ENCODE peak calls at places on chromosomes 2 and 18, in nine cellular contexts. One of them, this sample, is unnamed.

GRCh38 chr2:128288781-128289180 is 29.9 kb downstream of the HS6ST1 start:
- DNase-seq in tibial artery: no peak
- DNase-seq in PC-9: no peak
- DNase-seq in naive thymus-derived CD4-positive, alpha-beta T cell: no peak
- DNase-seq in neural progenitor cell: no peak
- DNase-seq in aorta: no peak
- DNase-seq in MM.1S: no peak
- DNase-seq in right atrium auricular region: no peak
- DNase-seq in fibroblast of lung: no peak
- DNase-seq in this sample: peak; percentile 54

GRCh38 chr2:219167997-219168396 is 1.8 kb downstream of the SLC23A3 start:
- DNase-seq in right atrium auricular region: no peak
- DNase-seq in naive thymus-derived CD4-positive, alpha-beta T cell: no peak
- DNase-seq in aorta: no peak
- DNase-seq in neural progenitor cell: no peak
- DNase-seq in tibial artery: no peak
- DNase-seq in PC-9: no peak
- DNase-seq in MM.1S: no peak
- DNase-seq in fibroblast of lung: no peak
- DNase-seq in this sample: no peak

GRCh38 chr2:172066394-172066863 is 18.9 kb upstream of the DLX1 start:
- DNase-seq in neural progenitor cell: no peak
- DNase-seq in tibial artery: no peak
- DNase-seq in PC-9: no peak
- DNase-seq in naive thymus-derived CD4-positive, alpha-beta T cell: no peak
- DNase-seq in fibroblast of lung: no peak
- DNase-seq in MM.1S: no peak
- DNase-seq in aorta: no peak
- DNase-seq in right atrium auricular region: no peak
- DNase-seq in this sample: no peak

GRCh38 chr2:12304494-12305228 is 412.1 kb upstream of the TRIB2 start:
- DNase-seq in PC-9: peak; percentile 76
- DNase-seq in naive thymus-derived CD4-positive, alpha-beta T cell: no peak
- DNase-seq in right atrium auricular region: no peak
- DNase-seq in neural progenitor cell: no peak
- DNase-seq in tibial artery: no peak
- DNase-seq in aorta: no peak
- DNase-seq in fibroblast of lung: peak; percentile 93
- DNase-seq in MM.1S: no peak
- DNase-seq in this sample: no peak

GRCh38 chr2:8277921-8278571 is 403.8 kb upstream of the ID2 start:
- DNase-seq in fibroblast of lung: no peak
- DNase-seq in neural progenitor cell: no peak
- DNase-seq in aorta: no peak
- DNase-seq in MM.1S: peak; percentile 88
- DNase-seq in right atrium auricular region: no peak
- DNase-seq in naive thymus-derived CD4-positive, alpha-beta T cell: no peak
- DNase-seq in PC-9: no peak
- DNase-seq in tibial artery: no peak
- DNase-seq in this sample: no peak

GRCh38 chr18:3526421-3527354 is 76.7 kb downstream of the TGIF1 start:
- DNase-seq in aorta: no peak
- DNase-seq in tibial artery: no peak
- DNase-seq in neural progenitor cell: peak; percentile 65
- DNase-seq in naive thymus-derived CD4-positive, alpha-beta T cell: no peak
- DNase-seq in right atrium auricular region: no peak
- DNase-seq in MM.1S: peak; percentile 85
- DNase-seq in fibroblast of lung: peak; percentile 48
- DNase-seq in PC-9: no peak
- DNase-seq in this sample: no peak

GRCh38 chr2:120379916-120380893 is 34.3 kb downstream of the INHBB start:
- DNase-seq in right atrium auricular region: no peak
- DNase-seq in naive thymus-derived CD4-positive, alpha-beta T cell: no peak
- DNase-seq in MM.1S: no peak
- DNase-seq in tibial artery: no peak
- DNase-seq in neural progenitor cell: no peak
- DNase-seq in aorta: peak; percentile 15
- DNase-seq in fibroblast of lung: no peak
- DNase-seq in PC-9: peak; percentile 64
- DNase-seq in this sample: peak; percentile 53

GRCh38 chr18:27144672-27145071 is 40.4 kb downstream of the CHST9 start:
- DNase-seq in naive thymus-derived CD4-positive, alpha-beta T cell: no peak
- DNase-seq in tibial artery: no peak
- DNase-seq in MM.1S: no peak
- DNase-seq in PC-9: no peak
- DNase-seq in aorta: no peak
- DNase-seq in fibroblast of lung: no peak
- DNase-seq in neural progenitor cell: no peak
- DNase-seq in right atrium auricular region: no peak
- DNase-seq in this sample: no peak

DNA sequence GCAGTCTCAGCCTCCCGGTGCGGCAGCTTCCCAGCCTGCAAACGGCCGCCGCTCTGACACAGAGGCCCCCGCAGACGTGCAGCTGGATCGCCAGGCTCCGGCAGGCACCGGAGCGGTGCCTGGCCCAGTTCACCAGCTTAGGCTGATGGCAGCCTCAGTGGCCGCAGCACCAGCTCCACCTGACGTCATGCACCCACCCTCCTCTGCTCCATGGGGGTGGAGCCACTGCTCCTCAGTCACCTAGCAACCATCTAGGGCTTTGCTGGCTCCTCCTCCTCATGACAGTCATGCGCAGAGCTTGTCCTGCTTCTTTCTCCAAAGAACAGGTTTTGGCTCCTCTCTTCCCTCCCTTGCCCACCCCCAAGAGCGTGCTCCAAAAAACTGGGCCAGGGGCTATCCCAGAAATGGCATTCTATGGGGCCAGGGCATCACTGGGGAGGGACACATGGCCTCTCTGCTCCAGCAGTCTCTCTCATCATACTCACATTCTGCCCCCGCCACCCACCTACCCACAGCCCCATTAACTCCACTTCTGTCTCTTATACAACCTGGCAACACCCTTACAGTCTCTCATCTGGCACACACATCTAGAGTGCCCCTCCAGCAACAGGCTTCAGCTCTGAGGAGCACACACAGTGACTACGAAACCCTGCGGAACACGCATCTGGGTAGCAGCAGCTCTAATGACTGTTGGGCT is 5.5 kb downstream of the DCTN1 start:
- DNase-seq in naive thymus-derived CD4-positive, alpha-beta T cell: no peak
- DNase-seq in right atrium auricular region: peak; percentile 73
- DNase-seq in MM.1S: no peak
- DNase-seq in fibroblast of lung: peak; percentile 54
- DNase-seq in PC-9: no peak
- DNase-seq in aorta: peak; percentile 85
- DNase-seq in neural progenitor cell: peak; percentile 93
- DNase-seq in tibial artery: peak; percentile 66
- DNase-seq in this sample: peak; percentile 85
- H3K4me3 ChIP-seq in naive thymus-derived CD4-positive, alpha-beta T cell: no peak overlapping the region
- H3K4me3 ChIP-seq in right atrium auricular region: peak overlapping the region; percentile 43
- H3K4me3 ChIP-seq in MM.1S: no peak overlapping the region
- H3K4me3 ChIP-seq in fibroblast of lung: no peak overlapping the region
- H3K4me3 ChIP-seq in PC-9: no peak overlapping the region
- H3K4me3 ChIP-seq in aorta: no peak overlapping the region
- H3K4me3 ChIP-seq in neural progenitor cell: peak overlapping the region; percentile 48
- H3K4me3 ChIP-seq in tibial artery: peak overlapping the region; percentile 45
- H3K4me3 ChIP-seq in this sample: peak overlapping the region; percentile 65

DNA sequence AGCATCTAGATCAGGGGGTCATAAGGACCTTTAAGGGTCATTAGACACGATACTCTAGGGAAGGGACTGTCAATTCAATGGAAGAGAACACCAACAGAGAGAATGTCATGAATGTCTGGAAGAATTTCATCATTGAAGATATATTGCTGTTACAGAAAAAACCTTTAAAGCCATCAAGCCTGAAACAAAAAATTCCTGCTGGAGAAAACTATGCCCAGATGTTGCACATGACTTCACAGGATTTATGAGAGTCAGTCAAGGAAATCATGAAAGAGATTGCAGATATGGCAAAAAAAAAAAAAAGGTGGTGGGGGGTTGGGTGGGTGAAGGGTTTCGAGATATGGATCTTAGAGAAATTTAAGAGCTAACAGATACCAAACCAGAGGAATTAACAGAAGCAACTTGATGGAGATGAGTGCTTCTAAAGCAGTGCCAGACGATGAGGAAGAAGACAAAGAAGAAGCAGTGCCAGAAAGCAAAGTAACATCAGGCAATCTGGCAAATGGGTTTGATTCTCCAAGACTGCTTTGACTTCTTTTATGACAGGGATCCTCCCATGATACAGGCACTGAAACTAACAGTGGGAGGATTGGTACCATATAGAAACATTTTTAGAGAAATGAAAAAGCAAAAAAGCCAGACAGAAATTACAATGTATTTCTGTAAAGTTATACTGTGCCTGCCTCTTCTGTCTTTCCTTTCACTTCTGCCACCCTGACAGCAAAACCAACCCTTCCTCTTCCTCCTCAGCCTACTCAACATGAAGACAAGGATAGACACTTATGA is 28.5 kb downstream of the MAP4K3 start:
- DNase-seq in fibroblast of lung: no peak
- DNase-seq in PC-9: no peak
- DNase-seq in naive thymus-derived CD4-positive, alpha-beta T cell: no peak
- DNase-seq in aorta: no peak
- DNase-seq in right atrium auricular region: no peak
- DNase-seq in neural progenitor cell: no peak
- DNase-seq in tibial artery: no peak
- DNase-seq in MM.1S: peak; percentile 9
- DNase-seq in this sample: no peak
- H3K27ac ChIP-seq in fibroblast of lung: no peak overlapping the region
- H3K27ac ChIP-seq in PC-9: no peak overlapping the region
- H3K27ac ChIP-seq in naive thymus-derived CD4-positive, alpha-beta T cell: no peak overlapping the region
- H3K27ac ChIP-seq in aorta: no peak overlapping the region
- H3K27ac ChIP-seq in right atrium auricular region: no peak overlapping the region
- H3K27ac ChIP-seq in neural progenitor cell: no peak overlapping the region
- H3K27ac ChIP-seq in tibial artery: no peak overlapping the region
- H3K27ac ChIP-seq in MM.1S: peak overlapping the region; percentile 38
- H3K27ac ChIP-seq in this sample: no peak overlapping the region

DNA sequence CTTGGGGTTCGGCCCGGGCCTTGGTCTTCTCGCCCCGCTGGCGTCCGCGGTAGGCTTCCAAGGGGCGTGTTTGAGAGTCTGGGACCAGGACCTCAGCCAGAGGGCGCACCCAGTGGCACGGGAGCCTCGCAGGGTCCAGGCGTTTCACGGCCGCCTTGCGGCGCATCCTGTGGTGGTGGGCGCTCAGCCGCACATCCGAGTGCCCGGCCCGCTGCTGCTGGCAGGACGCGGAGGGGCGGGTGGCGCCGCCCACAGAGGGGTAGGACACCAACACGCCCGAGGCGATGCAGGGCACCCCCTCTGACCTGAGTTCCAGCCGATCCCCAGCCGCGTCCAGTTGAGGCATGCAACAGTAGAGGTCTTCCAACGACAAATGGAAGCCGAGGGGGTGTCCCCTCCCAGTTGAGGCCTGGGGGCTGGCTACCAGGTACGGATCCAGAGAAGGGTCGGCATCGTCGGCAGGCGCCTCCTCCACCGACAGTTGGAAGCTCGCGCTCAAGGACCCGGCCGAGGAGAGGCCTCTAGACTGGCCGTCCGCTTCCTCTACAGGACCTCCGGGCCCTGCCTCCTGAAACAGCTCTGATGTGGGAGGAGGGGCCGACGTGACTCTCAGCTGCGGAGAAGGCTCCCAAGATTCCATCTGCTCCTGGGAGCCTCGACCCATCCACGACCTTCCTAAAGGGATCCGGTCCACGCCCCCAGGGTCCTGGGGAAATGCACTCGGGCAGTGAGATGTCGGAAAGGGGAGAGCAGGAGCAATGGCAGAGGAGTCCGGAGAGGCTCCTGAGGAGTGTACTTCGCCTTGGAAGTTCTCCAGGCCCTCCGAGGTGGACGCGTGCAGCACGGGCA is 6.3 kb downstream of the C2orf81 start:
- DNase-seq in neural progenitor cell: no peak
- DNase-seq in tibial artery: peak; percentile 58
- DNase-seq in fibroblast of lung: peak; percentile 26
- DNase-seq in MM.1S: no peak
- DNase-seq in aorta: peak; percentile 75
- DNase-seq in right atrium auricular region: peak; percentile 70
- DNase-seq in naive thymus-derived CD4-positive, alpha-beta T cell: no peak
- DNase-seq in PC-9: no peak
- DNase-seq in this sample: peak; percentile 84
- H3K4me3 ChIP-seq in neural progenitor cell: no peak overlapping the region
- H3K4me3 ChIP-seq in tibial artery: peak overlapping the region; percentile 65
- H3K4me3 ChIP-seq in fibroblast of lung: peak overlapping the region; percentile 48
- H3K4me3 ChIP-seq in MM.1S: peak overlapping the region; percentile 50
- H3K4me3 ChIP-seq in aorta: peak overlapping the region; percentile 20
- H3K4me3 ChIP-seq in right atrium auricular region: peak overlapping the region; percentile 60
- H3K4me3 ChIP-seq in naive thymus-derived CD4-positive, alpha-beta T cell: peak overlapping the region; percentile 57
- H3K4me3 ChIP-seq in PC-9: no peak overlapping the region
- H3K4me3 ChIP-seq in this sample: peak overlapping the region; percentile 7

GRCh38 chr2:222577341-222577740 is 78.6 kb downstream of the FARSB start:
- DNase-seq in fibroblast of lung: no peak
- DNase-seq in right atrium auricular region: no peak
- DNase-seq in aorta: no peak
- DNase-seq in MM.1S: no peak
- DNase-seq in naive thymus-derived CD4-positive, alpha-beta T cell: no peak
- DNase-seq in neural progenitor cell: peak; percentile 34
- DNase-seq in PC-9: no peak
- DNase-seq in tibial artery: no peak
- DNase-seq in this sample: no peak

GRCh38 chr2:222572264-222572721 is 83.6 kb downstream of the FARSB start:
- DNase-seq in MM.1S: peak; percentile 78
- DNase-seq in naive thymus-derived CD4-positive, alpha-beta T cell: no peak
- DNase-seq in aorta: no peak
- DNase-seq in fibroblast of lung: no peak
- DNase-seq in neural progenitor cell: no peak
- DNase-seq in PC-9: peak; percentile 100
- DNase-seq in right atrium auricular region: no peak
- DNase-seq in tibial artery: no peak
- DNase-seq in this sample: no peak

GRCh38 chr2:222575618-222576017 is 80.3 kb downstream of the FARSB start:
- DNase-seq in right atrium auricular region: no peak
- DNase-seq in aorta: no peak
- DNase-seq in tibial artery: no peak
- DNase-seq in naive thymus-derived CD4-positive, alpha-beta T cell: no peak
- DNase-seq in neural progenitor cell: peak; percentile 81
- DNase-seq in fibroblast of lung: no peak
- DNase-seq in PC-9: no peak
- DNase-seq in MM.1S: no peak
- DNase-seq in this sample: no peak

GRCh38 chr2:222572761-222573174 is 83.1 kb downstream of the FARSB start:
- DNase-seq in tibial artery: no peak
- DNase-seq in PC-9: no peak
- DNase-seq in neural progenitor cell: no peak
- DNase-seq in naive thymus-derived CD4-positive, alpha-beta T cell: no peak
- DNase-seq in aorta: no peak
- DNase-seq in fibroblast of lung: peak; percentile 81
- DNase-seq in right atrium auricular region: no peak
- DNase-seq in MM.1S: no peak
- DNase-seq in this sample: no peak

DNA sequence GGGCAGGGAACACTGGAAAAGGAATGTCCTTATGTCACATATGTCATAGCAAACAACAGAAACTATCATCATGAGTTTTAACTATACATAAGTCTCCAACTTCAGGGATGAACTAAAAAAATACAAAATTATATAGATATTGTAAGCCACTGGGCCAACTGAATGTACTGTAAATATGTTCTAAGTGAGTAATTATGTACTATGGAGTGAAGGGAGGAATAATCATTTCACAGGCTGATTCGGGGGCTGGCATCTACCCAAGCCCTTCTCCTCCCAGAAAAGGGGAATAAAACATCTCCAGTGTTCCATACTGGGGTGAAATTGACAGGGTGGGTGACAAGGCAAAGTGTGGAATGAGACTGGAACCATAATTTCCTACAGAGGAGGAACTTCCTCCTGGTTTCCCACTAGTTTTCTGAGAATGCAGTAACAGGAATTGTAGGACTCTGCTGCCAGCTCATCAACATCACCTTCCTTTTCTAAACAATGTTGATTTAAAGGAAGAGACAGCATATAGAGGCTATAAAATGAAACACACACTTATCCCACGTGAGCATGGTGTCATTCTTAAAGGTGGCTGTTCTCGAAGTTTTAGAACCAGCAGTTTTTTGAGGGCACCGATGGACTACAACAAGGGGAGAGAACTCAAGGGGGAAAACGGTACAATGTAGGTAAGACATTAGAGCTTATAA is 79.4 kb downstream of the FARSB start:
- DNase-seq in aorta: no peak
- DNase-seq in naive thymus-derived CD4-positive, alpha-beta T cell: no peak
- DNase-seq in right atrium auricular region: no peak
- DNase-seq in PC-9: no peak
- DNase-seq in neural progenitor cell: no peak
- DNase-seq in fibroblast of lung: peak; percentile 17
- DNase-seq in MM.1S: no peak
- DNase-seq in tibial artery: no peak
- DNase-seq in this sample: no peak
- H3K27ac ChIP-seq in aorta: no peak overlapping the region
- H3K27ac ChIP-seq in naive thymus-derived CD4-positive, alpha-beta T cell: no peak overlapping the region
- H3K27ac ChIP-seq in right atrium auricular region: no peak overlapping the region
- H3K27ac ChIP-seq in PC-9: no peak overlapping the region
- H3K27ac ChIP-seq in neural progenitor cell: peak overlapping the region; percentile 51
- H3K27ac ChIP-seq in fibroblast of lung: no peak overlapping the region
- H3K27ac ChIP-seq in MM.1S: no peak overlapping the region
- H3K27ac ChIP-seq in tibial artery: no peak overlapping the region
- H3K27ac ChIP-seq in this sample: no peak overlapping the region